ENCODE peak calls at places on chromosomes 4 and X, in four cellular contexts. O, H, N and Q are unnamed samples.

GRCh38 chrX:103941201-103941975 is 21.0 kb upstream of the TMSB15B start:
- DNase-seq in O (no peak), N (no peak), H (peak; percentile 25), Q (no peak)

GRCh38 chrX:125210146-125210545 is 109.5 kb upstream of the TEX13C start:
- DNase-seq in H (no peak), N (no peak), O (no peak), Q (no peak)

GRCh38 chr4:74374561-74375327 is 9.8 kb downstream of the EREG start:
- DNase-seq in H (no peak), O (no peak), N (no peak), Q (no peak)

GRCh38 chr4:39636786-39637185 is 1.9 kb downstream of the SMIM14 start:
- DNase-seq in H (no peak), O (no peak), N (no peak), Q (no peak)

GRCh38 chr4:102466298-102466697 is 34.9 kb upstream of the NFKB1 start:
- DNase-seq in O (no peak), H (no peak), N (no peak), Q (no peak)

GRCh38 chr4:94613248-94613647 is 144.5 kb upstream of the BMPR1B start:
- DNase-seq in H (no peak), O (no peak), N (no peak), Q (no peak)

GRCh38 chrX:129606918-129607317 is 47.8 kb downstream of the APLN start:
- DNase-seq in H (peak; percentile 67), N (no peak), O (peak; percentile 13), Q (peak; percentile 66)

GRCh38 chr4:52914051-52914605 is 52.0 kb downstream of the RASL11B start:
- DNase-seq in O (no peak), H (no peak), N (no peak), Q (no peak)

GRCh38 chrX:136708348-136708747 is 60.4 kb downstream of the CD40LG start:
- DNase-seq in O (no peak), H (peak; percentile 14), N (no peak), Q (no peak)

GRCh38 chrX:105882581-105883275 is 60.4 kb downstream of the NRK start:
- DNase-seq in N (no peak), H (no peak), O (no peak), Q (no peak)

GRCh38 chr4:1170805-1171305 is 1.5 kb downstream of the SPON2 start:
- DNase-seq in O (no peak), N (no peak), H (no peak), Q (no peak)
- TF ChIP-seq EZH2 in O (no peak), N (no peak), H (no peak), Q (no peak)

GRCh38 chr4:186693159-186693815 is 30.4 kb downstream of the FAT1 start:
- DNase-seq in N (no peak), H (peak; percentile 32), O (no peak), Q (no peak)
- TF ChIP-seq POLR2AphosphoS5 in N (no peak), H (no peak), O (no peak), Q (no peak)

GRCh38 chr4:179344861-179345260 is 1902.6 kb upstream of the AGA start:
- DNase-seq in N (no peak), O (no peak), H (no peak), Q (no peak)
- H3K9ac ChIP-seq in N (no peak overlapping the region), O (no peak overlapping the region), H (no peak overlapping the region), Q (no peak overlapping the region)

GRCh38 chrX:19121466-19121865 is 802 bp downstream of the ADGRG2 start:
- DNase-seq in H (no peak), N (no peak), O (no peak), Q (no peak)

GRCh38 chrX:19121898-19122640 is at the start of gene ADGRG2:
- DNase-seq in H (no peak), N (no peak), O (no peak), Q (no peak)

GRCh38 chrX:19127649-19128168 is 5.4 kb upstream of the ADGRG2 start:
- DNase-seq in O (no peak), H (no peak), N (no peak), Q (no peak)

DNA sequence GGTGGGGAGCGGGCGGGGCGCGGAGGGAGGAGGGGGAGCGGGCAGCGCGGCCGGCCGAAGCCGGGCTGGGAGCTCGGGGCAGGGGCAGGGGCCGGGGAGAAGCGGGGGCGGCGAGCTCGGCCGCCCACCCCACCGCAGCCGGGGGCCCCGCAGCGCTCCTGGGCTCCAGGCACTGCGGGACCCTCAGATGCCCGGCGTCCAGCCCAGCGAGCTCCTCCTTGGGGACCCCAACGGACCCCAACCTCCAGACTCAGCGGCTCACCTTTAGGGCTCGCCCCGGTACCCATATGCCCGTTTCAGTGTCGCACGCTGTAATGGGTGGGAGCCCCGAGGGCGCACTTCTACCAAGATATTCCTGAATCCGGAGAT is 357 bp upstream of the ADGRG2 start:
- DNase-seq in H (no peak), O (no peak), N (no peak), Q (no peak)
- TF ChIP-seq EZH2 in H (no peak), O (no peak), N (no peak), Q (no peak)

GRCh38 chrX:132444936-132445335 is 43.9 kb downstream of the MBNL3 start:
- DNase-seq in N (no peak), O (no peak), H (no peak), Q (no peak)
- TF ChIP-seq POLR2AphosphoS5 in N (no peak), O (no peak), H (no peak), Q (no peak)

DNA sequence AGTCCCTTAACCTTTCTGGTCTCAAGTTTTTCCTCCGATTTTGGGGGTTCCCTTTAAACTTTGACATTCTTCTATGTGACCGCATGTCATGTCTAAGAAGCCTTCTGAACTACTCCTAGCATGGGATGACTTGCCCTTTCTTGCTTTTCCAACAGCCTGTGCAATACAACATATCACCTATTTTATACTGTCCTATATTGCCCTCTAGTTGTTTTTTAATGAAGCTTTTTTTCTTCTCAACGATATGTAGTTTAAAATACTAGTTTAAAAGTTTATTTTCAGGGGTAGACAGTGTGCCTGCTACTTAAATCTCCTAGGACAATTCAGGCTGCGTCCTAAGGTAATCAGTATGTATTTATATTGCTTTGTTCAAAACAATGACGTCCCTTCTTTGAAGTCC is 1.0 kb upstream of the IGBP1 start:
- DNase-seq in N (no peak), H (no peak), O (no peak), Q (no peak)
- H3K9ac ChIP-seq in N (no peak overlapping the region), H (no peak overlapping the region), O (no peak overlapping the region), Q (peak overlapping the region; percentile 81)